ENCODE peak calls at places on chromosomes 1 and 21, in nine cellular contexts. C is K562, L is prostate gland, J is spleen, K is transverse colon, Q is GM12891, Y is stomach, S is GM12892, O is GM12878. R is an unnamed sample.

GRCh38 chr1:245310605-245311531 is 156.1 kb downstream of the KIF26B start:
- DNase-seq in C (no peak), L (no peak), J (peak; percentile 71), K (peak; percentile 10), Q (no peak), Y (no peak), S (peak; percentile 21), O (peak; percentile 12), R (no peak)

GRCh38 chr1:217881607-217882332 is 250.6 kb downstream of the SPATA17 start:
- DNase-seq in C (no peak), L (no peak), J (no peak), K (no peak), Q (no peak), Y (no peak), S (no peak), O (no peak), R (no peak)

GRCh38 chr1:118338991-118339390 is 154.0 kb upstream of the SPAG17 start:
- DNase-seq in C (no peak), L (no peak), J (no peak), K (no peak), Q (no peak), Y (no peak), S (no peak), O (no peak), R (no peak)

GRCh38 chr21:36917487-36918158 is 48.8 kb downstream of the HLCS start:
- DNase-seq in C (peak; percentile 37), L (peak; percentile 49), J (no peak), K (no peak), Q (no peak), Y (peak; percentile 40), S (no peak), O (no peak), R (no peak)

GRCh38 chr1:246153796-246154212 is 353.3 kb downstream of the SMYD3 start:
- DNase-seq in C (peak; percentile 80), L (no peak), J (no peak), K (no peak), Q (no peak), Y (no peak), S (no peak), O (no peak), R (no peak)

GRCh38 chr1:203103201-203103600 is 17.4 kb upstream of the MYOG start:
- DNase-seq in C (no peak), L (no peak), J (no peak), K (no peak), Q (no peak), Y (peak; percentile 4), S (no peak), O (no peak), R (no peak)

GRCh38 chr1:68051475-68051874 is 1.0 kb upstream of the DIRAS3 start:
- DNase-seq in C (no peak), L (peak; percentile 33), J (peak; percentile 71), K (no peak), Q (no peak), Y (no peak), S (no peak), O (no peak), R (no peak)

GRCh38 chr1:18353992-18354391 is 126.7 kb upstream of the KLHDC7A start:
- DNase-seq in C (no peak), L (no peak), J (no peak), K (no peak), Q (no peak), Y (no peak), S (no peak), O (no peak), R (no peak)

GRCh38 chr21:45016491-45017375 is 57.6 kb upstream of the ADARB1 start:
- DNase-seq in C (no peak), L (no peak), J (peak; percentile 49), K (peak; percentile 7), Q (no peak), Y (no peak), S (no peak), O (no peak), R (no peak)

GRCh38 chr1:173122344-173122880 is 71.7 kb upstream of the TNFSF18 start:
- DNase-seq in C (no peak), L (no peak), J (no peak), K (no peak), Q (no peak), Y (no peak), S (no peak), O (no peak), R (no peak)

GRCh38 chr21:45901061-45901690 is 80.4 kb upstream of the COL6A1 start:
- DNase-seq in C (no peak), L (no peak), J (peak; percentile 72), K (no peak), Q (no peak), Y (no peak), S (no peak), O (no peak), R (no peak)

GRCh38 chr1:94863919-94864318 is 43.8 kb downstream of the SLC44A3 start:
- DNase-seq in C (no peak), L (peak; percentile 81), J (no peak), K (peak; percentile 25), Q (no peak), Y (peak; percentile 37), S (no peak), O (no peak), R (no peak)

GRCh38 chr1:115183711-115184259 is 94.5 kb upstream of the TSPAN2 start:
- DNase-seq in C (no peak), L (no peak), J (no peak), K (no peak), Q (no peak), Y (no peak), S (no peak), O (no peak), R (no peak)

GRCh38 chr1:55378582-55378981 is 163.4 kb upstream of the USP24 start:
- DNase-seq in C (peak; percentile 50), L (peak; percentile 15), J (no peak), K (peak; percentile 23), Q (peak; percentile 9), Y (peak; percentile 60), S (peak; percentile 5), O (no peak), R (peak; percentile 65)

GRCh38 chr1:24392982-24393645 is 20.5 kb downstream of the STPG1 start:
- DNase-seq in C (no peak), L (no peak), J (no peak), K (no peak), Q (no peak), Y (no peak), S (no peak), O (no peak), R (no peak)

GRCh38 chr1:24390924-24391782 is 22.4 kb downstream of the STPG1 start:
- DNase-seq in C (peak; percentile 77), L (peak; percentile 81), J (peak; percentile 92), K (peak; percentile 81), Q (no peak), Y (peak; percentile 77), S (peak; percentile 35), O (no peak), R (peak; percentile 73)

GRCh38 chr1:24392604-24392946 is 21.0 kb downstream of the STPG1 start:
- DNase-seq in C (no peak), L (no peak), J (no peak), K (no peak), Q (no peak), Y (no peak), S (no peak), O (no peak), R (no peak)

GRCh38 chr1:24391882-24392603 is 21.5 kb downstream of the STPG1 start:
- DNase-seq in C (peak; percentile 71), L (peak; percentile 70), J (peak; percentile 82), K (peak; percentile 80), Q (no peak), Y (peak; percentile 64), S (peak; percentile 51), O (peak; percentile 84), R (peak; percentile 61)

GRCh38 chr1:24393892-24394291 is 19.7 kb downstream of the STPG1 start:
- DNase-seq in C (no peak), L (no peak), J (no peak), K (no peak), Q (no peak), Y (no peak), S (no peak), O (no peak), R (no peak)
- TF ChIP-seq POLR2AphosphoS5 in C (no peak), L (no peak), J (no peak), K (no peak), Q (no peak), Y (no peak), S (no peak), O (no peak), R (no peak)

DNA sequence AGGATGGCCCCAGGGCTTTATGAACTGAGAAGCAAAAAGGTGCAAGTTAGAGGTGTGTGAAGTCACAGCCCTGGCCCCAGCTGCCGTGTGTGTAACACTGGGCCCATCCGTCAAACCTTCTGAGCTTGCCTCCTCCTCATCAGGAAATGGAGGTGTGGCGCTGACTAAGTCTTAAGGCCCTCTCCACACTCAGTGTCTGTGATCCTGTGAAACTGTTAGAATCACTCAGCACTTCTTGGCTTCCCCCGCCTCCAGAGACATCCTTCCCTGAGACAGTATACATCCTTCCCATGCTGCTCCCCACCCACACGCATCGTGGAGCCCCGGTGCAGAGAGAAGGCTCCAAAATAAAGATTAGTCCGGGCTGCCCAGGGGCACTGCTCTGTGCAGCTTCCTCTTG is 33.3 kb downstream of the LRP8 start:
- DNase-seq in C (peak; percentile 42), L (no peak), J (no peak), K (no peak), Q (no peak), Y (no peak), S (no peak), O (no peak), R (no peak)
- TF ChIP-seq POLR2A in C (no peak), L (no peak), J (no peak), K (no peak), Q (no peak), Y (no peak), S (no peak), O (no peak), R (no peak)

DNA sequence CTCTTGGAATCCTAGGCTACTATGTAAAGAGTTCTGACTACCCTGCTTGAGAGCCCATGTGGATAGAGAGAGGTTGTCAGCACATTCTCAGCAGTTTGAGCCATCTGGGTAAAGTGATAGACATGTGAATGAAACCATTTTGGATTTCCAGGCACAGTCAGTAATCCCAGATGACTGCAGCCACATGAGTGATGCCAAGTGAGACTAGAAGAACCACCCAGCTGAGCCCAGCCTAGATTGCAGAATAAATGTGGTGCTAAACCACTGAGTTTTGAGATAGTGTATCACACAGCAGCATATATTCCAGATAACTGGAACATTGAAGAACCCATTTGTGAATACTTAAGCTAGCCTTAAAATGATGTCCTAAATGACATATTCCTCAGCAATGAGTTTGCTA is 166.2 kb downstream of the ATP6V1G3 start:
- DNase-seq in C (no peak), L (no peak), J (no peak), K (no peak), Q (no peak), Y (no peak), S (no peak), O (no peak), R (no peak)
- TF ChIP-seq POLR2AphosphoS5 in C (no peak), L (no peak), J (no peak), K (no peak), Q (no peak), Y (no peak), S (no peak), O (no peak), R (no peak)

DNA sequence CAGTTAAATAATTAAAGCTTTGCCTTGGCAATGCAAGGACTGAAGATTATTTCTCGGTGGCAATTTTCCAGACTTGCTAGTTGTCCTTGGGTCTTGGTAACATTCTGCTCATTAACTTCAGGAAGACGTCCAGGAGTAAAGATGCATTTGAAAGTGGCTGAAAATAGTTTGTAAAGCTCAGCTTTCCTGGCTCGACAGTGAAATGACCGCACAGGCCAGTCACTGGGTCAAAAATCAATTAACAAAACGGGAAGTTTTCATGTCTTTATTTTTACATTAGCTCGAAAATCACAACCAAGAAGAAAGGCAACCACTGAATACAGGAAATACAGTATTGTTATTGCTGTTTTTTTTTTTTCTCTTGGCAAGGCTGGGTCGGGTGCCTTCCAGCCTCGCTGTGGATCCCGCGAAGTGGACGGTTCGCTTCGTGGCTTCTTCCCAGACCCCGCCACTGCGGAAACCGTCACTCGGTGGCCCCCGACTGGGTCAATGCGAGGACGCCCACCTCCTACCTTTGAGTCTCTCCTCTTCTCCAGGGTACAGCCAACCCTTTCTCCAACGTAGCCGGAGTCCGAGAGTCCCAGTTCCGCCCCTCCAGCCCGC is 479 bp upstream of the SNX7 start:
- DNase-seq in C (no peak), L (no peak), J (no peak), K (no peak), Q (no peak), Y (no peak), S (no peak), O (no peak), R (no peak)
- TF ChIP-seq POLR2A in C (no peak), L (no peak), J (no peak), K (peak; percentile 55), Q (no peak), Y (peak; percentile 19), S (no peak), O (no peak), R (no peak)

R was measured in breast epithelium.